ENCODE peak calls at places on chromosome 17, in four cellular contexts. One of them, this sample, is unnamed.
A peak's percentile ranks its signal among the peaks of the same experiment; 100 is the strongest.

GRCh38 chr17:42392664-42393415 is 4.6 kb upstream of the STAT3 start:
- DNase-seq in heart left ventricle: no peak
- DNase-seq in fibroblast of lung: no peak
- DNase-seq in prostate gland: no peak
- DNase-seq in this sample: no peak

GRCh38 chr17:79573196-79573929 is 37.5 kb downstream of the RBFOX3 start:
- DNase-seq in heart left ventricle: no peak
- DNase-seq in fibroblast of lung: no peak
- DNase-seq in prostate gland: no peak
- DNase-seq in this sample: peak; percentile 21

GRCh38 chr17:60525624-60526514 is at the start of gene APPBP2:
- DNase-seq in heart left ventricle: peak; percentile 92
- DNase-seq in fibroblast of lung: peak; percentile 88
- DNase-seq in prostate gland: peak; percentile 90
- DNase-seq in this sample: peak; percentile 81

GRCh38 chr17:6024576-6024975 is 45.6 kb upstream of the WSCD1 start:
- DNase-seq in heart left ventricle: no peak
- DNase-seq in fibroblast of lung: no peak
- DNase-seq in prostate gland: no peak
- DNase-seq in this sample: no peak

GRCh38 chr17:69637399-69638165 is 223.1 kb downstream of the MAP2K6 start:
- DNase-seq in heart left ventricle: no peak
- DNase-seq in fibroblast of lung: peak; percentile 47
- DNase-seq in prostate gland: no peak
- DNase-seq in this sample: no peak

GRCh38 chr17:66533572-66533971 is 231.2 kb downstream of the PRKCA start:
- DNase-seq in heart left ventricle: no peak
- DNase-seq in fibroblast of lung: peak; percentile 76
- DNase-seq in prostate gland: peak; percentile 15
- DNase-seq in this sample: no peak

GRCh38 chr17:33492731-33493260 is 199.7 kb upstream of the ASIC2 start:
- DNase-seq in heart left ventricle: no peak
- DNase-seq in fibroblast of lung: peak; percentile 36
- DNase-seq in prostate gland: no peak
- DNase-seq in this sample: no peak

GRCh38 chr17:79305831-79306687 is 231.4 kb downstream of the ENGASE start:
- DNase-seq in heart left ventricle: peak; percentile 52
- DNase-seq in fibroblast of lung: no peak
- DNase-seq in prostate gland: peak; percentile 6
- DNase-seq in this sample: no peak

GRCh38 chr17:43456661-43457361 is 27.0 kb upstream of the DHX8 start:
- DNase-seq in heart left ventricle: peak; percentile 56
- DNase-seq in fibroblast of lung: peak; percentile 71
- DNase-seq in prostate gland: no peak
- DNase-seq in this sample: peak; percentile 13

DNA sequence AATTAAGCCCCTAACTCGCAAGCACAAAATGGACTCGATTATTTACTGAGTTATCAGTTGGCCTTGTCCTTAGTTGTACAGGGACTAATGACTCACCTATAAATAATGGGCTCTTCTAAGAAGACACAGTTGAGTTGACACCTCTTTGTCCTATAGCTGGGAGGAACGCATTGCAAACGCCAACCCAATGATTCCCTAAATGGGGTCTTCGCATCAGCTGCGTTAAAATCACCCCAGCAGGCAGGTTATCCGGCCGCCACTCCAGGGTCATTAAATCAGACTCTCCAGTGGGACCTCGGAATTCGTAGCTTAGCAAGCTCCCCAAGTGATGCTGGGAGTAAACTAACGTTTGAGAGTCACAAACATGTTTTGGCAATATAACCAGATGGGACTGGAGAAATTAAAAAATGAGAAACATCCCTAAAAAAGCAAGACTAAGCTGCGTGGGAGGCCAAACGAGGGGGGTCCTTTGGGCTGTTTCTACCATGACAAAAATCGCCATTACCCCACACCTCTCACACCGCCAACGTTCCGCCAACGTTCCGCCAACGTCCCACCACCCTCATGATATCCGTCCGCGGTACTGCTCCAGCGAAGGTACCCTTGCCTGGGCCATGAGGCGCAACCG is 932 bp upstream of the NFE2L1 start:
- DNase-seq in heart left ventricle: no peak
- DNase-seq in fibroblast of lung: no peak
- DNase-seq in prostate gland: no peak
- DNase-seq in this sample: no peak
- TF ChIP-seq CTCF in heart left ventricle: no peak
- TF ChIP-seq CTCF in fibroblast of lung: no peak
- TF ChIP-seq CTCF in prostate gland: no peak
- TF ChIP-seq CTCF in this sample: no peak

DNA sequence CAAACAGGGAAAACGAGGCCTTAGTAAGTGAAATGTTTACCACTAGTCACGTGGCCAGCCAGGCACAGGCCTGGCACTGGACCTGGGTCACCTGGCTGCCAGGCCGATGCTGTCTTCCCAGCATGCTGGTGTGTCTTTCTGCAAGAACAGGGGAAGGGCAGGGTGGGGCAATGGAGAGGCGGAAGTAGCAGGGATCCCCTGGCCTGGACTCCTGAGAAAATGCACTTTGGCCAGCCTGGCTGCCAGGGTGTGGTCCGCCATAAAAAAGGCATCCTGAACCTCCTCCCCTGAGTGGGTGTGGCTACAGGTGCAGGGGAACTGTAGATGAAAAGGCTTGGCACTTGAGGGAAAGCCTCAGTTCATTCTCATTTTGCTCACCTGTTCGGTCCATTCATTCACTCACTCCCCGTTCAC is 1.0 kb upstream of the ANKRD40CL start:
- DNase-seq in heart left ventricle: no peak
- DNase-seq in fibroblast of lung: no peak
- DNase-seq in prostate gland: peak; percentile 84
- DNase-seq in this sample: peak; percentile 65
- TF ChIP-seq CTCF in heart left ventricle: no peak
- TF ChIP-seq CTCF in fibroblast of lung: no peak
- TF ChIP-seq CTCF in prostate gland: no peak
- TF ChIP-seq CTCF in this sample: no peak

DNA sequence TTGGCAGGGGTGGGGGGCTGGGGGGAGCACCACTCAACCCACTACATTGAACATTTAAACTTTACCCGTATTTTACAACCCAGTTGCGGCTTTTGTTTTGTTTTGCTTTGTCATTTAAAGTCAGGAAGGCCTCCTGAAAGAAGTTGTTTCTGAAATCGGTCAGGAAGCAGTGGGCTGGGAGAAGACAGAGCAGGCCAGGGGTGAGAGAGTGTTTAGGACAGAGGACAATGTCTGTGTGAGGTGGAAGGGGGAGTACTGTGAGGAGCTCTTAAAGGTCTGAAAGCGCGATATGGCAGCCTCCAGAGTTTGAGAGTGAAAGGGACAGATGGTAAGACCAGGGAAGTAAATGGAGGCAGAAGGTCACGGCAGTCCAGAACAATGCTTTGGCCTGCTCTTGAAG is 6.0 kb upstream of the WFIKKN2 start:
- DNase-seq in heart left ventricle: no peak
- DNase-seq in fibroblast of lung: no peak
- DNase-seq in prostate gland: no peak
- DNase-seq in this sample: no peak
- TF ChIP-seq CTCF in heart left ventricle: no peak
- TF ChIP-seq CTCF in fibroblast of lung: no peak
- TF ChIP-seq CTCF in prostate gland: no peak
- TF ChIP-seq CTCF in this sample: no peak

GRCh38 chr17:31537558-31537957 is 146.1 kb downstream of the RAB11FIP4 start:
- DNase-seq in heart left ventricle: no peak
- DNase-seq in fibroblast of lung: no peak
- DNase-seq in prostate gland: peak; percentile 80
- DNase-seq in this sample: no peak

GRCh38 chr17:31540602-31541307 is 149.3 kb downstream of the RAB11FIP4 start:
- DNase-seq in heart left ventricle: no peak
- DNase-seq in fibroblast of lung: no peak
- DNase-seq in prostate gland: no peak
- DNase-seq in this sample: no peak

GRCh38 chr17:31544186-31544585 is 152.7 kb downstream of the RAB11FIP4 start:
- DNase-seq in heart left ventricle: no peak
- DNase-seq in fibroblast of lung: no peak
- DNase-seq in prostate gland: no peak
- DNase-seq in this sample: no peak

GRCh38 chr17:31538080-31538762 is 146.7 kb downstream of the RAB11FIP4 start:
- DNase-seq in heart left ventricle: no peak
- DNase-seq in fibroblast of lung: no peak
- DNase-seq in prostate gland: no peak
- DNase-seq in this sample: no peak

GRCh38 chr17:31541559-31541958 is 150.1 kb downstream of the RAB11FIP4 start:
- DNase-seq in heart left ventricle: peak; percentile 50
- DNase-seq in fibroblast of lung: no peak
- DNase-seq in prostate gland: no peak
- DNase-seq in this sample: no peak
- TF ChIP-seq CTCF in heart left ventricle: peak; percentile 13
- TF ChIP-seq CTCF in fibroblast of lung: no peak
- TF ChIP-seq CTCF in prostate gland: no peak
- TF ChIP-seq CTCF in this sample: no peak

GRCh38 chr17:1482686-1483445 is 9.6 kb downstream of the MYO1C start:
- DNase-seq in heart left ventricle: no peak
- DNase-seq in fibroblast of lung: peak; percentile 47
- DNase-seq in prostate gland: no peak
- DNase-seq in this sample: no peak
- TF ChIP-seq CTCF in heart left ventricle: no peak
- TF ChIP-seq CTCF in fibroblast of lung: no peak
- TF ChIP-seq CTCF in prostate gland: no peak
- TF ChIP-seq CTCF in this sample: no peak

GRCh38 chr17:49583226-49583625 is 7.6 kb downstream of the NXPH3 start:
- DNase-seq in heart left ventricle: no peak
- DNase-seq in fibroblast of lung: no peak
- DNase-seq in prostate gland: no peak
- DNase-seq in this sample: no peak

GRCh38 chr17:49582789-49583188 is 7.1 kb downstream of the NXPH3 start:
- DNase-seq in heart left ventricle: no peak
- DNase-seq in fibroblast of lung: no peak
- DNase-seq in prostate gland: no peak
- DNase-seq in this sample: peak; percentile 79

GRCh38 chr17:49587366-49588073 is 11.8 kb downstream of the NXPH3 start:
- DNase-seq in heart left ventricle: no peak
- DNase-seq in fibroblast of lung: no peak
- DNase-seq in prostate gland: no peak
- DNase-seq in this sample: no peak

GRCh38 chr17:49583889-49584288 is 8.2 kb downstream of the NXPH3 start:
- DNase-seq in heart left ventricle: no peak
- DNase-seq in fibroblast of lung: no peak
- DNase-seq in prostate gland: no peak
- DNase-seq in this sample: no peak

DNA sequence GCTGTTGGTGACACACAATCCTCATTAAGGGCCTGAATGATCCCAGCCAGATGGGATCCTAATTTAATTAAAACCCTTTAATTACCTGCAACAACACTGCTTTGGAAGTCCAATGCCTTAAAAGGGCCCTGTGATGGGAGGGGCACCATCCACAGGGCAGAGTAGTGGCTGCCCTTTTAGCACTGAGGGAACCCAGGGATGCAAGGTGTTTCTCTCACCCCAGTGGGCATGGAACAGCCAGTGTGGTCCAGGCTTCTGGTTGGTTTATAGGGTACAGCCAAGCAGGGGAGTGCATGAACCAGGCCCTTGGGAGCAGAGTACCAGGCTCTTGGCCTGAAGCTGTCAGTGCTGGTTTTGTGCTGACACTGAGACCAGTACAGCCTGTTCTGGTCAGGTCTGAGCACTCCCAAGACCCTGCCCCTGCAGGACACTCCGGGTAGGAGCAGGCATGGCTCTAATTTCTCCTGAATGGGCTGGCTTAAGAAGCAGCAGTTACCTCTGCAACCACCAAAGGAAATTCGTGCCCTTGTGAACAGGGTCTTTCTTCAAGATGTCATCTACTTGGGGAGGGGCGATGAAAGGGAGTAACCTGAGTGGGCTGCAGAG is 9.9 kb downstream of the NXPH3 start:
- DNase-seq in heart left ventricle: no peak
- DNase-seq in fibroblast of lung: no peak
- DNase-seq in prostate gland: no peak
- DNase-seq in this sample: no peak
- TF ChIP-seq CTCF in heart left ventricle: no peak
- TF ChIP-seq CTCF in fibroblast of lung: peak; percentile 14
- TF ChIP-seq CTCF in prostate gland: no peak
- TF ChIP-seq CTCF in this sample: no peak

DNA sequence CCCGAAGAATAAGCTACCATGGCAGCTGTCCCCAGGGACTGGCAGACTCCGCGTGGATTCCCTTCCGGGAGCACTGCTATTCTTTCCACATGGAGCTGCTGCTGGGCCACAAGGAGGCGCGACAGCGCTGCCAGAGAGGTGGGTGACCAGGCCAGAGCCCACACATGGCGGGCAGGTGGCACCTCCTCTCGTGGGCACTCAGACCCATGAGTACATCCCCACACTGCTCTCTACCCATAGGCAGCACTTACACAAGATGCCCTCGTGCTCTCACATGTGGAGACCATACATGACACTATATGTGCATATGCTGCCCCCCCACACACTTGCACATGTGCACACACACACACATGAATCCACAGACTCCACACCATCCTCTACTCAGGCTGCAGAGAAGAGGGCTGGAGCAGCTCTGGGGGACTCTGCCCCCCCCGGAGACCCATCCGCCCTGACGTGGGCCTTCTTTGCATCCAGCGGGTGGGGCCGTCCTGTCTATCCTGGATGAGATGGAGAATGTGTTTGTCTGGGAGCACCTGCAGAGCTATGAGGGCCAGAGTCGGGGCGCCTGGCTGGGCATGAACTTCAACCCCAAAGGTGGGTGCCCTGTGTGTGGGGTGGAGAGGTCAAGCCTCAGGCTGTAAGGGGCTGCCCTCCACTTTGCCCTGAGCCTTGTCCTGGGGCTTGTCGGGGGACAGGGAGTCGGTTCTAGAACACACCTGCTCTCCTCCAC is 62.9 kb downstream of the MRC2 start:
- DNase-seq in heart left ventricle: no peak
- DNase-seq in fibroblast of lung: no peak
- DNase-seq in prostate gland: no peak
- DNase-seq in this sample: no peak
- TF ChIP-seq CTCF in heart left ventricle: no peak
- TF ChIP-seq CTCF in fibroblast of lung: no peak
- TF ChIP-seq CTCF in prostate gland: no peak
- TF ChIP-seq CTCF in this sample: no peak

GRCh38 chr17:35915153-35915969 is 15.2 kb downstream of the RDM1 start:
- DNase-seq in heart left ventricle: no peak
- DNase-seq in fibroblast of lung: no peak
- DNase-seq in prostate gland: no peak
- DNase-seq in this sample: no peak
- TF ChIP-seq CTCF in heart left ventricle: no peak
- TF ChIP-seq CTCF in fibroblast of lung: no peak
- TF ChIP-seq CTCF in prostate gland: no peak
- TF ChIP-seq CTCF in this sample: no peak

GRCh38 chr17:17435323-17435722 is 41.5 kb upstream of the MED9 start:
- DNase-seq in heart left ventricle: no peak
- DNase-seq in fibroblast of lung: peak; percentile 77
- DNase-seq in prostate gland: no peak
- DNase-seq in this sample: no peak
- TF ChIP-seq CTCF in heart left ventricle: no peak
- TF ChIP-seq CTCF in fibroblast of lung: peak; percentile 45
- TF ChIP-seq CTCF in prostate gland: no peak
- TF ChIP-seq CTCF in this sample: no peak